ENCODE peak calls at places on chromosome 16, in four cellular contexts. One of them, this sample, is unnamed. For H3K4me1, the result is how much of the 10 kb centered on the place peaks cover.

GRCh38 chr16:20850981-20851380 is 44.7 kb downstream of the REXO5 start:
- DNase-seq in PC-3: no peak
- DNase-seq in GM23338: no peak
- DNase-seq in mammary epithelial cell: no peak
- DNase-seq in this sample: no peak

GRCh38 chr16:275041-275621 is 613 bp downstream of the RGS11 start:
- DNase-seq in mammary epithelial cell: no peak
- DNase-seq in GM23338: peak
- DNase-seq in PC-3: no peak
- DNase-seq in this sample: no peak

GRCh38 chr16:71540-72341 is 690 bp downstream of the RHBDF1 start:
- DNase-seq in GM23338: peak
- DNase-seq in mammary epithelial cell: peak
- DNase-seq in PC-3: peak
- DNase-seq in this sample: peak

GRCh38 chr16:10578474-10579316 is 1.7 kb downstream of the EMP2 start:
- DNase-seq in mammary epithelial cell: peak
- DNase-seq in PC-3: peak
- DNase-seq in GM23338: no peak
- DNase-seq in this sample: peak

GRCh38 chr16:2214721-2214970 is at the start of gene PGP:
- DNase-seq in GM23338: no peak
- DNase-seq in PC-3: no peak
- DNase-seq in mammary epithelial cell: no peak
- DNase-seq in this sample: no peak

GRCh38 chr16:627458-628239 is 3.1 kb upstream of the WFIKKN1 start:
- DNase-seq in GM23338: no peak
- DNase-seq in mammary epithelial cell: no peak
- DNase-seq in PC-3: peak
- DNase-seq in this sample: peak

GRCh38 chr16:65069766-65070165 is 52.1 kb downstream of the CDH11 start:
- DNase-seq in PC-3: no peak
- DNase-seq in mammary epithelial cell: no peak
- DNase-seq in GM23338: no peak
- DNase-seq in this sample: no peak

GRCh38 chr16:85471469-85472431 is 141.4 kb upstream of the GSE1 start:
- DNase-seq in PC-3: peak
- DNase-seq in mammary epithelial cell: peak
- DNase-seq in GM23338: no peak
- DNase-seq in this sample: peak

GRCh38 chr16:70438983-70439862 is at the start of gene ST3GAL2:
- DNase-seq in PC-3: peak
- DNase-seq in GM23338: peak
- DNase-seq in mammary epithelial cell: peak
- DNase-seq in this sample: peak

GRCh38 chr16:1620391-1620790 is 8.2 kb downstream of the CRAMP1 start:
- DNase-seq in PC-3: no peak
- DNase-seq in GM23338: no peak
- DNase-seq in mammary epithelial cell: no peak
- DNase-seq in this sample: no peak

GRCh38 chr16:5062790-5063765 is 2.7 kb downstream of the C16orf89 start:
- DNase-seq in mammary epithelial cell: no peak
- DNase-seq in GM23338: no peak
- DNase-seq in PC-3: no peak
- DNase-seq in this sample: no peak

GRCh38 chr16:79509221-79509631 is 91.3 kb downstream of the MAF start:
- DNase-seq in PC-3: no peak
- DNase-seq in GM23338: peak
- DNase-seq in mammary epithelial cell: no peak
- DNase-seq in this sample: no peak

GRCh38 chr16:8647721-8648318 is 26.3 kb downstream of the METTL22 start:
- DNase-seq in GM23338: no peak
- DNase-seq in mammary epithelial cell: no peak
- DNase-seq in PC-3: no peak
- DNase-seq in this sample: no peak

GRCh38 chr16:46762583-46762982 is 14.4 kb upstream of the MYLK3 start:
- DNase-seq in PC-3: peak
- DNase-seq in GM23338: no peak
- DNase-seq in mammary epithelial cell: peak
- DNase-seq in this sample: no peak

GRCh38 chr16:69187891-69188451 is 1.0 kb downstream of the SNTB2 start:
- DNase-seq in GM23338: peak
- DNase-seq in mammary epithelial cell: peak
- DNase-seq in PC-3: peak
- DNase-seq in this sample: peak

GRCh38 chr16:52827456-52827855 is 225.2 kb downstream of the CHD9NB start:
- DNase-seq in GM23338: no peak
- DNase-seq in mammary epithelial cell: no peak
- DNase-seq in PC-3: no peak
- DNase-seq in this sample: no peak

GRCh38 chr16:52825882-52826281 is 226.8 kb downstream of the CHD9NB start:
- DNase-seq in mammary epithelial cell: peak
- DNase-seq in GM23338: no peak
- DNase-seq in PC-3: no peak
- DNase-seq in this sample: no peak
- H3K4me1 ChIP-seq in mammary epithelial cell: under half
- H3K4me1 ChIP-seq in GM23338: under half
- H3K4me1 ChIP-seq in PC-3: under half
- H3K4me1 ChIP-seq in this sample: under half

GRCh38 chr16:54930034-54930938 is at the start of gene IRX5:
- DNase-seq in mammary epithelial cell: peak
- DNase-seq in PC-3: peak
- DNase-seq in GM23338: peak
- DNase-seq in this sample: peak
- TF ChIP-seq CTCF in mammary epithelial cell: no peak
- TF ChIP-seq CTCF in PC-3: no peak
- TF ChIP-seq CTCF in GM23338: no peak
- TF ChIP-seq CTCF in this sample: no peak

DNA sequence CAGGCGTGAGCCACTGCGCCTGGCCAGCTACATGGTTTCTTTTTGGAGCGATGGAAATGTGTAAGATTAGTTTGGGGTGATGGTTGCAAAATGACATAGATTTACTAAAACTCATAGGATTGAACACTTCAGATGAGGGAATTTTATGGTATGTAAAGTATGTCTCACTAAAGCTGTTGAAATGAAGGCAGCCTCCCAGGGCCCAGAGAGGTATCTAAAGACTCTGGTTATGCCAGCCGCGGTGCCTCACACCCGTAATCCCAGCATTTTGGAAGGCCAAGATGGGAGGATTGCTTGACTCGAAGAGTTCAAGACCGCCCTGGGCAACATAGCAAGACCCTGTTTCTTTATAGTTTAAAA is 254.9 kb downstream of the PARN start:
- DNase-seq in PC-3: no peak
- DNase-seq in mammary epithelial cell: no peak
- DNase-seq in GM23338: no peak
- DNase-seq in this sample: no peak
- H3K4me2 ChIP-seq in PC-3: no peak
- H3K4me2 ChIP-seq in mammary epithelial cell: no peak
- H3K4me2 ChIP-seq in GM23338: no peak
- H3K4me2 ChIP-seq in this sample: no peak

DNA sequence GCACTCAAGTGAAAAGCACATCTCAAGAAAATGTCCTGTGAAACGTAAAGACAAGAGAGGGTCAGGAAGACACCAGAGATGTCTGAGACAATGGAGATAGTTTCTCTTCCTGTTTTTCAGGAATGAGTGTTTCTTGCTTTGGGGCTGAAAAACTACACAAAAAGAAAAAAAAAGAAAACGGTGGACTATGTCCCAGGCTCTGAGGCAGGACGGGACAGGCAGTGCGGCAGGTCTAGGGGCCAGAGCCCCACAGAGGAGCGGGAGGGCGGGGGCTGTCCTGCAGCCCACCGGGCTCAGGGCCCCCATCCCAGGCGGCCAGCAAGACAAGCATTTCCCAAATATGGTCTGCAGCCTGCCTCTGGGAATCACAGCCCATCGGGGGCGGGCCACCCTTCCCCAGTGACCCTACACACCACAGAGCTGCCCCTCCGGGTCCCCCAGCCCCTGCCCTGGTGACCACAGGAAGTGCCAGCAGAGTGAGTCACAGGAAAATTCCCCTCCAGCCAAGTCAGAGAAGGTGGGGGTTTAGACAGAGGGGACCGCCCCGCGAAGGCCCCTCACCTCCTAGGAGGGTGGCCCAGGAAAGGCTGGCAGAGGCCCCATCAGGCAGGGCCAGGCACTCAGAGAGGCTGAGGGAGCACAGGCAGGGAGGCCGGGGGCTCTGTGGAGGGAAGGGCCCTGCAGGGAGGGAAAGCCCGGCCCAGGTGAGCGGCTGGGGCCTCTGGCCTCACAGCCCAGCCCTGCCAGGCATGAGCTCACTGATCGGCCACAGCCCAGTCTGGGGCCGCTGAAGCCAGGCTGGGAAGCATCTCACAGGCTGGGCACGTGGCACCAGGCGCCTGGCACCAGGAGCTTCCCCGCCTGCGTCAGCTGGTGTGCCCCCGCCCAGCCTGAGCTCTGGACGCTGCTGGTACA is 6.3 kb downstream of the BCAR1 start:
- DNase-seq in GM23338: peak
- DNase-seq in PC-3: peak
- DNase-seq in mammary epithelial cell: peak
- DNase-seq in this sample: peak
- H3K4me1 ChIP-seq in GM23338: under half
- H3K4me1 ChIP-seq in PC-3: half or more
- H3K4me1 ChIP-seq in mammary epithelial cell: half or more
- H3K4me1 ChIP-seq in this sample: half or more

DNA sequence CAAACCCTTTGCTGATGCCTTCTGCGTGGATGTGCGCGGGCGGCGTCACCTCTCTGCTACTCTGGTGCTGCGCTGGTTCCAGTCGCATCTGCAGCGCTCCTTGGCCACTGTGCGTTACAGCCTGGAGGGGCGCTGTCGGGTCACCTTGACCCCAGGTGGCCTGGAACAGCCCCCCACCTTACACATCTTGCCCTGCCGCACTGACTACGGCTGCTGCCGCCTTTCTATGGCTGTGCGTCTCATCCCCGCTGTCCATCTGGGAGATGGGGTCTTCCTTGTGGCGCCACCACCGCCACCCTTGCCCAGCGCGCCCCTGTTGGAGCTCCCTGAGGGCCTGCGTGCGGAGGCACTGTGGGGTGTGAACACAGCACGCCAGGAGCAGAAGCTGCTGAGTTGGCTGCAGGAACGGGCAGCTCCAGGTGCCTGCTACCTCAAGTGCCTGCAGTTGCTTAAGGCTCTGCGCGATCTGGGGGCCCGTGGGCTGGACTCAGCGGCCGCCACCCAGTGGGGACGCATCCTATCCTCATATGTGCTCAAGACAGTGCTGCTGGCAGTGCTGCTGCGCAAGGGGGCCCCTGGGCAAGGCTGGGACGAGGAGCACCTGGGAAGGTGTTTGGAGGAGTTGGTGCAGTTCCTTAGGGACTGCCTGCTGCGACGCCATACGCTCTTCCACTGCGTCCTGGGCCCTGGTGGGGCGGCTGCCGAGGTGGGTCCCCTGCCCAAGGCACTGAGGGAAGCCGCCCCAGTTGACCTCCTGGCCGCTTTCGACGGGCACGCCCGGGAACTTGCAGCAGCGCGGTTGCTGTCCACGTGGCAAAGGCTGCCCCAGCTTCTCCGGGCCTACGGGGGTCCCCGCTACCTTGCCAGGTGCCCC is 1.6 kb downstream of the ITPRIPL2 start:
- DNase-seq in mammary epithelial cell: no peak
- DNase-seq in PC-3: no peak
- DNase-seq in GM23338: peak
- DNase-seq in this sample: peak
- TF ChIP-seq CTCF in mammary epithelial cell: no peak
- TF ChIP-seq CTCF in PC-3: peak
- TF ChIP-seq CTCF in GM23338: peak
- TF ChIP-seq CTCF in this sample: peak

GRCh38 chr16:84410361-84411138 is 42.2 kb downstream of the ATP2C2 start:
- DNase-seq in PC-3: peak
- DNase-seq in GM23338: no peak
- DNase-seq in mammary epithelial cell: no peak
- DNase-seq in this sample: no peak

GRCh38 chr16:84406006-84406963 is 37.9 kb downstream of the ATP2C2 start:
- DNase-seq in GM23338: peak
- DNase-seq in mammary epithelial cell: no peak
- DNase-seq in PC-3: no peak
- DNase-seq in this sample: no peak

GRCh38 chr16:84407588-84408313 is 39.4 kb downstream of the ATP2C2 start:
- DNase-seq in PC-3: no peak
- DNase-seq in mammary epithelial cell: no peak
- DNase-seq in GM23338: no peak
- DNase-seq in this sample: no peak

GRCh38 chr16:84404936-84405640 is 36.8 kb downstream of the ATP2C2 start:
- DNase-seq in GM23338: no peak
- DNase-seq in mammary epithelial cell: no peak
- DNase-seq in PC-3: no peak
- DNase-seq in this sample: no peak

DNA sequence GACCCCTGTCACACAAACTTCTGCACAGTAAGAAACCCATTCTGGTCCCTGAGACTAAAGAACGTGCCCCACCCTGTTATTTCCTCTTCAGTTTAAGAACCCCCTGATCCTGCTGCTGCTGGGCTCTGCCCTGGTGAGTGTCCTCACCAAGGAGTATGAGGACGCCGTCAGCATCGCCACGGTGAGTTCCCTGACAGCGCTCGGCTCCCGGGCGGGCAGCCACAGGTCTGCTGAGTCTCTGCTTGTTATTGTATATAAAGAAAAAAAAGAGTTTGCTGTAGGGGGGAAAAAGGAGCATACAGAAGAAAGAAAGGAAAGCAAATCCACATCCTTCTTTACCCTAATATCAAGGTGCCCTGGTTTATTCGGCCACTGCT is 40.0 kb downstream of the ATP2C2 start:
- DNase-seq in mammary epithelial cell: no peak
- DNase-seq in GM23338: no peak
- DNase-seq in PC-3: no peak
- DNase-seq in this sample: no peak
- H3K4me2 ChIP-seq in mammary epithelial cell: no peak
- H3K4me2 ChIP-seq in GM23338: no peak
- H3K4me2 ChIP-seq in PC-3: no peak
- H3K4me2 ChIP-seq in this sample: no peak

GRCh38 chr16:89449726-89450335 is 40.5 kb downstream of the ANKRD11 start:
- DNase-seq in mammary epithelial cell: peak
- DNase-seq in GM23338: no peak
- DNase-seq in PC-3: no peak
- DNase-seq in this sample: peak

GRCh38 chr16:89452925-89453324 is 37.4 kb downstream of the ANKRD11 start:
- DNase-seq in mammary epithelial cell: no peak
- DNase-seq in GM23338: no peak
- DNase-seq in PC-3: no peak
- DNase-seq in this sample: no peak

GRCh38 chr16:89448656-89449055 is 41.7 kb downstream of the ANKRD11 start:
- DNase-seq in GM23338: no peak
- DNase-seq in PC-3: no peak
- DNase-seq in mammary epithelial cell: no peak
- DNase-seq in this sample: no peak

GRCh38 chr16:89452241-89452640 is 38.1 kb downstream of the ANKRD11 start:
- DNase-seq in mammary epithelial cell: no peak
- DNase-seq in PC-3: no peak
- DNase-seq in GM23338: no peak
- DNase-seq in this sample: no peak

DNA sequence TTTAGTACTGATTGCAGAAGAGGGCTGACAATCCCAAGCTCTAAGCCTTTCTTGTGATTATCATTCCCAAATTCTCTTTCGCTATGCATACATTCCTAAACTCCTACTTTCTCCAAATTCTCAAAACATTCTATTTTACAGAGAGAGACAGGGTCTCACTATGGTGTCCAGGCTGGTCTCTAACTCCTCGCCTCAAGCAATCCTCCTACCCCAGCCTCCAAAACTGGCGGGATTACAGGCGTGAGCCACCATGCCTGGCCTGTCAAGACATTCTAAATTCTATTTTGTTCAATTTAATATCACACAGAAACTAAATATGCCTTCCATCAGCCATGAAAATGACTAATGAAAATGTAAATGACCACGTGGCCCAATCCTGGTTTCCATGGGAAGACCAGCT is 39.8 kb downstream of the ANKRD11 start:
- DNase-seq in PC-3: no peak
- DNase-seq in GM23338: no peak
- DNase-seq in mammary epithelial cell: no peak
- DNase-seq in this sample: no peak
- H3K4me1 ChIP-seq in PC-3: under half
- H3K4me1 ChIP-seq in GM23338: under half
- H3K4me1 ChIP-seq in mammary epithelial cell: under half
- H3K4me1 ChIP-seq in this sample: under half

This sample was measured in PC-9.